ENCODE peak calls at places on chromosomes 5 and 9, in four cellular contexts. L is HFFc6; B is activated naive CD8-positive, alpha-beta T cell treated with anti-CD3 and anti-CD28 coated beads, Interleukin-2, amount 50 U/mL, for 24 hours; W is D341Med. O is an unnamed sample.

GRCh38 chr9:115042781-115043509 is 75.0 kb downstream of the TNC start:
- DNase-seq in L (no peak), B (peak; percentile 56), W (no peak), O (peak; percentile 16)

GRCh38 chr9:98567540-98568233 is 141.0 kb downstream of the GABBR2 start:
- DNase-seq in L (no peak), B (no peak), W (no peak), O (no peak)

GRCh38 chr5:1130218-1130946 is 18.5 kb upstream of the SLC12A7 start:
- DNase-seq in L (no peak), B (no peak), W (no peak), O (no peak)

GRCh38 chr5:14775857-14776256 is 95.7 kb downstream of the ANKH start:
- DNase-seq in L (no peak), B (no peak), W (no peak), O (no peak)

GRCh38 chr5:99664972-99665371 is 736.2 kb upstream of the CHD1 start:
- DNase-seq in L (no peak), B (no peak), W (no peak), O (no peak)

GRCh38 chr5:62720036-62720441 is 141.4 kb downstream of the LRRC70 start:
- DNase-seq in L (peak; percentile 23), B (peak; percentile 2), W (peak; percentile 53), O (no peak)

GRCh38 chr5:96489518-96489917 is 56.5 kb upstream of the PCSK1 start:
- DNase-seq in L (no peak), B (no peak), W (no peak), O (no peak)

GRCh38 chr9:96158909-96159575 is 142.9 kb downstream of the HSD17B3 start:
- DNase-seq in L (no peak), B (no peak), W (no peak), O (no peak)

GRCh38 chr5:55593115-55593472 is 58.3 kb upstream of the PLPP1 start:
- DNase-seq in L (no peak), B (no peak), W (peak; percentile 36), O (no peak)

GRCh38 chr9:69898714-69899209 is 78.1 kb downstream of the CFAP95 start:
- DNase-seq in L (peak; percentile 79), B (no peak), W (no peak), O (peak; percentile 63)

GRCh38 chr5:6900247-6900646 is 187.0 kb downstream of the TENT4A start:
- DNase-seq in L (no peak), B (no peak), W (no peak), O (no peak)

GRCh38 chr9:133255371-133255940 is 19.5 kb downstream of the ABO start:
- DNase-seq in L (no peak), B (no peak), W (peak; percentile 11), O (no peak)

GRCh38 chr9:27473135-27473534 is 51.0 kb upstream of the IFNK start:
- DNase-seq in L (no peak), B (no peak), W (no peak), O (no peak)

GRCh38 chr9:93060746-93061259 is 2.3 kb downstream of the SUSD3 start:
- DNase-seq in L (peak; percentile 11), B (no peak), W (no peak), O (no peak)

GRCh38 chr5:74539986-74540385 is 100.5 kb downstream of the ENC1 start:
- DNase-seq in L (no peak), B (no peak), W (no peak), O (no peak)